ENCODE peak calls at places on chromosomes 3 and 15, in six cellular contexts. U is left ventricle myocardium superior; B is upper lobe of left lung; N is activated CD4-positive, CD25-positive, alpha-beta regulatory T cell treated with anti-CD3 and anti-CD28 coated beads, Interleukin-2, amount 50 U/mL, for 24 hours; O is left cardiac atrium; V is effector memory CD8-positive, alpha-beta T cell. G is an unnamed sample.

GRCh38 chr3:55482496-55483195 is 4.5 kb downstream of the WNT5A start:
- ATAC-seq in V (no peak), B (no peak), U (no peak), N (no peak), O (no peak), G (no peak)

GRCh38 chr3:189298469-189299375 is 127.0 kb downstream of the TPRG1 start:
- ATAC-seq in U (no peak), V (no peak), B (no peak), N (no peak), O (no peak), G (no peak)

GRCh38 chr3:136343873-136344281 is 93.7 kb downstream of the PCCB start:
- ATAC-seq in U (peak), N (no peak), B (peak), V (no peak), O (peak), G (no peak)

GRCh38 chr15:98760112-98760826 is 111.9 kb downstream of the IGF1R start:
- ATAC-seq in V (no peak), U (peak), B (no peak), N (no peak), O (peak), G (no peak)

GRCh38 chr3:45011756-45012441 is 14.2 kb upstream of the CLEC3B start:
- ATAC-seq in N (no peak), O (peak), U (peak), V (no peak), B (peak), G (peak)

GRCh38 chr15:50786871-50787270 is 21.4 kb upstream of the SPPL2A start:
- ATAC-seq in U (peak), O (no peak), B (no peak), N (no peak), V (no peak), G (no peak)

GRCh38 chr15:97522362-97522761 is 438.1 kb upstream of the ARRDC4 start:
- ATAC-seq in V (no peak), O (peak), N (no peak), U (peak), B (peak), G (no peak)

GRCh38 chr15:39438795-39439577 is 141.9 kb upstream of the THBS1 start:
- ATAC-seq in U (peak), B (peak), V (no peak), O (peak), N (no peak), G (no peak)

GRCh38 chr3:155704771-155705559 is 39.9 kb downstream of the PLCH1 start:
- ATAC-seq in V (no peak), U (peak), N (no peak), O (peak), B (no peak), G (no peak)

GRCh38 chr3:14039149-14039548 is 85.5 kb downstream of the CHCHD4 start:
- ATAC-seq in N (no peak), V (no peak), U (no peak), O (no peak), B (no peak), G (no peak)

GRCh38 chr3:187210555-187211327 is 13.5 kb downstream of the RTP1 start:
- ATAC-seq in B (peak), O (peak), N (no peak), V (no peak), U (peak), G (no peak)

GRCh38 chr3:171732741-171733140 is 77.5 kb downstream of the PLD1 start:
- ATAC-seq in B (no peak), O (no peak), N (no peak), U (no peak), V (no peak), G (peak)

GRCh38 chr3:73037369-73037699 is 24.1 kb upstream of the EBLN2 start:
- ATAC-seq in V (no peak), U (peak), O (no peak), B (no peak), N (no peak), G (no peak)

GRCh38 chr15:40093224-40093842 is 15.3 kb downstream of the BMF start:
- ATAC-seq in U (no peak), B (peak), V (no peak), O (no peak), N (no peak), G (peak)

GRCh38 chr3:192490720-192491119 is 236.6 kb downstream of the FGF12 start:
- ATAC-seq in U (peak), O (no peak), N (no peak), V (no peak), B (no peak), G (no peak)

GRCh38 chr3:13550257-13550693 is 1.4 kb downstream of the FBLN2 start:
- ATAC-seq in O (no peak), B (no peak), N (no peak), U (no peak), V (no peak), G (peak)

GRCh38 chr3:71254251-71254650 is 329.3 kb downstream of the FOXP1 start:
- ATAC-seq in N (no peak), B (peak), V (no peak), U (peak), O (peak), G (no peak)